ENCODE peak calls at places on chromosome 1, in four cellular contexts. U, M, Q and A are unnamed samples.

GRCh38 chr1:77532641-77533040 is 149.8 kb downstream of the ZZZ3 start:
- DNase-seq in U (peak), M (no peak), Q (no peak), A (no peak)

GRCh38 chr1:155499953-155500621 is 62.5 kb downstream of the ASH1L start:
- DNase-seq in U (peak), M (no peak), Q (peak), A (no peak)

GRCh38 chr1:25590096-25590824 is 26.3 kb upstream of the MAN1C1 start:
- DNase-seq in U (peak), M (no peak), Q (peak), A (no peak)

GRCh38 chr1:77030401-77031100 is 163.3 kb downstream of the ST6GALNAC5 start:
- DNase-seq in U (no peak), M (no peak), Q (no peak), A (no peak)

GRCh38 chr1:4219826-4220225 is 319.8 kb upstream of the C1orf174 start:
- DNase-seq in U (no peak), M (no peak), Q (no peak), A (no peak)

GRCh38 chr1:54937469-54937868 is 43.0 kb upstream of the TMEM61 start:
- DNase-seq in U (peak), M (no peak), Q (no peak), A (no peak)

GRCh38 chr1:9235123-9235513 is 544 bp downstream of the H6PD start:
- DNase-seq in U (peak), M (no peak), Q (no peak), A (no peak)

GRCh38 chr1:241672301-241672700 is 20.2 kb downstream of the WDR64 start:
- DNase-seq in U (no peak), M (no peak), Q (no peak), A (no peak)

GRCh38 chr1:15669074-15669473 is 15.0 kb upstream of the PLEKHM2 start:
- DNase-seq in U (no peak), M (no peak), Q (no peak), A (no peak)

GRCh38 chr1:80801691-80802090 is 999.0 kb upstream of the ADGRL2 start:
- DNase-seq in U (no peak), M (no peak), Q (no peak), A (no peak)